ENCODE peak calls at places on chromosomes 6 and 20, in four cellular contexts. M, Q, G and V are unnamed samples.

GRCh38 chr6:134299236-134299635 is 18.7 kb downstream of the SGK1 start:
- DNase-seq in M (peak; percentile 58), Q (no peak), G (no peak), V (no peak)

GRCh38 chr20:38835792-38836191 is 30.3 kb downstream of the PPP1R16B start:
- DNase-seq in G (no peak), M (no peak), Q (no peak), V (no peak)

GRCh38 chr20:49676581-49677291 is 36.9 kb downstream of the B4GALT5 start:
- DNase-seq in G (peak; percentile 82), Q (peak; percentile 60), M (peak; percentile 50), V (no peak)

GRCh38 chr6:147855823-147856222 is 347.3 kb downstream of the SAMD5 start:
- DNase-seq in M (no peak), Q (no peak), G (no peak), V (no peak)

GRCh38 chr20:57220187-57221165 is 46.0 kb downstream of the BMP7 start:
- DNase-seq in M (no peak), Q (no peak), G (no peak), V (no peak)

GRCh38 chr20:7159903-7160302 is 392.4 kb downstream of the BMP2 start:
- DNase-seq in Q (no peak), M (no peak), G (no peak), V (no peak)

GRCh38 chr6:2259002-2259494 is 13.6 kb upstream of the GMDS start:
- DNase-seq in M (peak; percentile 97), Q (no peak), G (no peak), V (no peak)

GRCh38 chr6:137161975-137162374 is 11.5 kb downstream of the IL22RA2 start:
- DNase-seq in G (no peak), Q (no peak), M (no peak), V (no peak)

GRCh38 chr6:53771780-53772624 is 22.8 kb upstream of the LRRC1 start:
- DNase-seq in G (no peak), M (no peak), Q (no peak), V (no peak)

GRCh38 chr6:38443750-38444149 is 196.0 kb downstream of the BTBD9 start:
- DNase-seq in Q (peak; percentile 6), G (no peak), M (no peak), V (no peak)

GRCh38 chr6:11242709-11243108 is 10.2 kb upstream of the NEDD9 start:
- DNase-seq in G (no peak), M (no peak), Q (no peak), V (no peak)

GRCh38 chr6:81895511-81896185 is 143.2 kb upstream of the TENT5A start:
- DNase-seq in G (no peak), Q (no peak), M (peak; percentile 6), V (no peak)

GRCh38 chr6:49072885-49073620 is 390.0 kb downstream of the MMUT start:
- DNase-seq in Q (no peak), G (no peak), M (no peak), V (no peak)

GRCh38 chr6:142846459-142846831 is 98.5 kb downstream of the HIVEP2 start:
- DNase-seq in M (no peak), Q (no peak), G (no peak), V (no peak)

DNA sequence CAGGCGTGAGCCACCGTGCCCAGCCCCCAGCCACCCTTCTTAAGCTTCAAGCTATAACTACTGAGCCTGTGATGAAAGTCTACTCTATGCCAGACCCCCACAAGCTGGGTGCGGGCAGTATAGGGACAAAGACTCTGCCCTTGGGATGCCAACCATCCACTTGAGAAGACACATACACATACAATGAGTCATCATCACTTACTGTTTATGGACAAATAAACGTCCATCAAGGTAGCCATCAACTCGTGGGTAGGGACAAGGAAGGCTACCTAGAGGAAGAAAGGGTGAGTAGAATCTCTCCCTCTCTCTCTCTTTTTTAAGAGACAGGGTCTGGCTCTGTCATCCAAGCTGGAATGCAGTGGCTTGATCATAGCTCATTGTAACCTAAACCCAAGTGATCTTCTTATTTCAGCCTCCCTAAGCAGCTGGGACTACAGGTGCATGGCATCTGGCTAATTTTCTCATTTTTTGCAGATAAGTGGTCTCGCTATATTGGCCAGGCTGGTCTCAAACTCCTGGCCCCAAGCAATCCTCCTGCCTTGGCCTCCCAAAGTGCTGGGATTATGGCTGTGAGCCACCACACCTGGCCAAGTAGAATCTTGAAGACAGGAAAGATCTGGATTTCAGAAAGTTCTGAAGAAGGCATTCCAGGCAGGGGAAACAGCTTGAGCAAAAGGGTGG is 2.6 kb upstream of the TP53INP2 start:
- DNase-seq in M (peak; percentile 52), Q (no peak), G (no peak), V (no peak)
- TF ChIP-seq REST in M (no peak), Q (no peak), G (no peak), V (no peak)

DNA sequence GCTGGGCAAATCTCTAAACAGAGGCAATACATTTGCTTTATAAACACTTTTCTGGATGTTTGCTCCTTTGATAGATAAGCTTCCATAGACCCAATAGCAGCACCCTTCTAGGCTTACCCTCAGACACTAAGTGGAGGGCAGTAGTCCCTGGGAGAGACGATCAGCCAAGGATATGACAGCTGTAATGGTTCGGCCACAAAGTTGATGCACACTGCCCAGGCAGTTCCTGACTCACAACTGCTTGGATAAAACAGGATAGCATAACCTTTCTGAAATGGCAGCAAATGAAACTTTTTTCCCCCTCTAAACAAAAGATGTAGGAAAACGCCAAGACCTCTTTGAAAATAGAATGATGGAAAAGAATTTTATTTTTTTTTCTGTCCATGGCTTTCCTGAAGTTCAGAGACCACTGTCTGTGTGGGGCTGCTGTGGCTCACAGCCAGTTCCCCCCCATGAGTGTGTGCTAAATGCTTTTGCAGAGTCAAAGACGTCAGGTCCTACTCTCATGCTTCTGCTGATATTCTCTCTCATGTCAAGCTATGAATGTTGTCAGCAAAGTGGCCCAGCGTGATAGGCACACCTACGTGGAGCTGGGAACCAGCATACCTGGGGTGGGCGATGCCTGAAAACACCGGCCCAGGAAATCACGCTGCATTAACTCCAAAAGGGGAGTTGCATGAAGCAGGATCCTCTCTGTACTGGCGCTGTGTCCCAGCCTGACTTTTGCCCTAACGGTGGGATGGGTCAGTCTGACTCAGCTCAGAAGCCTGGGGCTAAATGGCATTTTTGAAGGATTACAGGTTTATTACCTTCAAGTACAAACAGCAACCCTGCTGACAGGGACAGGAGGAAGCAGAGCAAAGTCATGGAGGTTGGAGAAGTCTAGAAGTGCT is 8.8 kb upstream of the MRPS10 start:
- DNase-seq in Q (peak; percentile 62), M (peak; percentile 79), G (no peak), V (no peak)
- TF ChIP-seq POLR2AphosphoS5 in Q (no peak), M (no peak), G (no peak), V (no peak)

GRCh38 chr20:63955281-63955845 is 853 bp downstream of the UCKL1 start:
- DNase-seq in Q (peak; percentile 62), M (peak; percentile 33), G (no peak), V (peak; percentile 44)

GRCh38 chr20:63955846-63956663 is at the start of gene UCKL1:
- DNase-seq in Q (peak; percentile 90), G (no peak), M (peak; percentile 91), V (peak; percentile 94)

GRCh38 chr20:63957690-63958441 is 1.6 kb upstream of the UCKL1 start:
- DNase-seq in Q (peak; percentile 67), M (peak; percentile 59), G (no peak), V (peak; percentile 92)

GRCh38 chr20:63957004-63957689 is 931 bp upstream of the UCKL1 start:
- DNase-seq in Q (peak; percentile 87), G (no peak), M (peak; percentile 85), V (peak; percentile 83)

GRCh38 chr20:63956664-63957003 is 418 bp upstream of the UCKL1 start:
- DNase-seq in Q (no peak), M (no peak), G (no peak), V (no peak)
- TF ChIP-seq JUNB in Q (no peak), M (no peak), G (no peak), V (no peak)

GRCh38 chr6:105346052-105346451 is 56.8 kb downstream of the PREP start:
- DNase-seq in Q (no peak), G (no peak), M (peak; percentile 41), V (no peak)
- TF ChIP-seq REST in Q (no peak), G (no peak), M (no peak), V (peak; percentile 42)

DNA sequence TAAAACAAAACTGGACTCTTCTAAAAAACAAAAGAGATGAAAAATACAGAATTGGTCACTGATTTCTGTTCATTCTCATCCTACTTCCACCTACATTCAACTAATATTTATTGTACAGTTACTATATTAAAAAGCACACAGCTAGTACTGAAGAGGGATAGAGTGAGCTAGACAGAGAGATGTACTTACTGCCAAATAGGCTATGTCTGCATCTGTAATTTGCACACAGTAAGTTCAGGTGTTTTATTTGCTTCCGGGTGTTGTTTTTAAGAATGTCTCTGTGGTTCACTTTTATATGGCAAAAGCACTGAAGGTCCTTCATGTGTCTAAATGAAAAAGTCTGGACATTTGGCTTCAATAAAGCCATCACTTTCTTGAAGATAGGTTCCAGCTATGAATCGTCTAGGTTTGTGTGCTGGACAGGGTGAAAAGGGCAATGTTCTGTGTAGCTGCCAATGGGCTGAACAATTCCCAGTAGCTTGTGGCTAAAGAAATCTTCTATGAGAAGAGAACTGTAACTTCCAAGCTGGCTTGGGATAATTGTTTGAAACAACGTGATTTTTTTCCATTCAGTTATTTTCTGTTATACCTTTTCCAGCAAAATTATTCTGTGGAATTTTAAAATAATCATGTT is 47.3 kb downstream of the EPB41L2 start:
- DNase-seq in G (no peak), Q (no peak), M (no peak), V (no peak)
- TF ChIP-seq POLR2AphosphoS5 in G (no peak), Q (no peak), M (no peak), V (no peak)

GRCh38 chr20:43433250-43433854 is 24.3 kb upstream of the SRSF6 start:
- DNase-seq in M (no peak), Q (no peak), G (no peak), V (no peak)
- TF ChIP-seq JUNB in M (no peak), Q (no peak), G (no peak), V (no peak)